ENCODE peak calls at places on chromosomes 11 and 22, in seven cellular contexts. Q, G, E, L, T, S and N are unnamed samples.

GRCh38 chr22:32175751-32176644 is 16.9 kb upstream of the C22orf42 start:
- DNase-seq in Q (no peak), G (no peak), E (no peak), L (no peak), T (no peak), S (no peak), N (no peak)

GRCh38 chr11:110077866-110078325 is 15.3 kb upstream of the ZC3H12C start:
- DNase-seq in Q (peak; percentile 78), G (peak; percentile 68), E (no peak), L (no peak), T (no peak), S (no peak), N (no peak)

GRCh38 chr22:20429254-20430100 is 8.1 kb downstream of the SCARF2 start:
- DNase-seq in Q (no peak), G (no peak), E (peak; percentile 84), L (no peak), T (no peak), S (peak; percentile 56), N (peak; percentile 71)

GRCh38 chr11:2651826-2652237 is 48.0 kb downstream of the KCNQ1OT1 start:
- DNase-seq in Q (no peak), G (no peak), E (no peak), L (no peak), T (no peak), S (peak; percentile 49), N (no peak)

GRCh38 chr22:29208879-29209623 is 3.4 kb downstream of the EMID1 start:
- DNase-seq in Q (no peak), G (no peak), E (peak; percentile 20), L (no peak), T (no peak), S (peak; percentile 32), N (no peak)

GRCh38 chr22:38853149-38853548 is 9.3 kb upstream of the NPTXR start:
- DNase-seq in Q (no peak), G (no peak), E (no peak), L (no peak), T (no peak), S (no peak), N (no peak)

GRCh38 chr11:5204787-5205186 is 4.3 kb upstream of the OR51V1 start:
- DNase-seq in Q (peak; percentile 90), G (peak; percentile 72), E (no peak), L (no peak), T (no peak), S (no peak), N (no peak)

GRCh38 chr11:80960331-80961095 is 1519.7 kb upstream of the TENM4 start:
- DNase-seq in Q (no peak), G (no peak), E (no peak), L (no peak), T (no peak), S (no peak), N (no peak)

GRCh38 chr11:538431-539051 is 1.2 kb downstream of the LRRC56 start:
- DNase-seq in Q (no peak), G (no peak), E (no peak), L (no peak), T (no peak), S (peak; percentile 11), N (no peak)

DNA sequence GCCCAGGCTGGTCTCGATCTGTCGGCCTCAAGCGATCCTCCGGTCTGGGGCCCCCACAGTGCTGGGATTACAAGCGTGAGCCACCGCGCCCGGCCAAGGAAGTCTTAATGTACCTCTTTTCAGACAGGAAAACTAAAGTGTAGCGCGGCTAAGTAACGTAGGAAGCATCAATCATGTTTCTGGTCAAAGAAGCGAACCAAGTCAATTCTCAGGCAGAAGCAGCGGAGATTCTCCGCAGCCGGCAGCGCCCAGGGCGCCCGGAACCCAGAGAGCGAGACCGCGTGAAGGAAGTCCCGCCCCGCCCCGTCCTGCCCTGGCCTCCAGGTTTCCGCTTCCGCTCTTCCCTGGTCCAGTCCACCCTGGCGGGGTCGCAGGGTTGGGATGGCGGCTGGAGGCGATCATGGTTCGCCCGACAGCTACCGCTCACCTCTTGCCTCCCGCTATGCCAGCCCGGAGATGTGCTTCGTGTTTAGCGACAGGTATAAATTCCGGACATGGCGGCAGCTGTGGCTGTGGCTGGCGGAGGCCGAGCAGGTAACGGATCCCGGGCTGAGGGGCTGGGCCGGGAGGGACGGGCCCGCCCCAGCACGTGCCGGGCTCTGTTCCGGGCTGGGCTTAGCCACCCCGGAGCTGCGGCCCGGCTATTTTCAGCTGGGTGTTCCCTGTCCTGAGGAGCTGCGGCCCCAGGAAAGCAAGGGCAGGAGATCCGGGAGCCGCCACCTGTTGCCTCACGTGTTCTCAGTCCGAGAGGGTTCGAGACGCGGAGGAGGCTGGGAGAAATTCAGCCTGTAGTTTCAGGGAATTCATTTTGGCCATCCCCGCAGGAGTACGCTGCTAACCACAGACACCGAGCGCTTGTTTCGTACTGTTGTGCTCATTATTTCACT is at the start of gene ADSL:
- DNase-seq in Q (peak; percentile 79), G (peak; percentile 85), E (peak; percentile 92), L (peak; percentile 81), T (peak; percentile 92), S (peak; percentile 91), N (peak; percentile 91)
- TF ChIP-seq CTCF in Q (peak; percentile 19), G (peak; percentile 34), E (no peak), L (no peak), T (no peak), S (peak; percentile 40), N (no peak)

GRCh38 chr22:22960307-22960706 is 72.7 kb downstream of the IGLL5 start:
- DNase-seq in Q (no peak), G (no peak), E (no peak), L (no peak), T (no peak), S (no peak), N (no peak)
- H3K4me3 ChIP-seq in Q (no peak overlapping the region), G (no peak overlapping the region), E (no peak overlapping the region), L (no peak overlapping the region), T (no peak overlapping the region), S (no peak overlapping the region), N (no peak overlapping the region)

GRCh38 chr11:48063424-48063978 is 83.1 kb downstream of the PTPRJ start:
- DNase-seq in Q (peak; percentile 99), G (peak; percentile 57), E (no peak), L (peak; percentile 59), T (peak; percentile 30), S (no peak), N (no peak)
- H3K4me1 ChIP-seq in Q (peaks cover 15% of the 10 kb centered on the region), G (peaks cover 22% of the 10 kb centered on the region), E (peaks cover 11% of the 10 kb centered on the region), L (peaks cover 84% of the 10 kb centered on the region), T (peaks cover 16% of the 10 kb centered on the region), S (peaks cover 32% of the 10 kb centered on the region), N (no peaks in the 10 kb centered on the region)

GRCh38 chr11:35241531-35241930 is 102.6 kb downstream of the CD44 start:
- DNase-seq in Q (no peak), G (no peak), E (no peak), L (no peak), T (no peak), S (no peak), N (no peak)

GRCh38 chr11:35243774-35244173 is 104.8 kb downstream of the CD44 start:
- DNase-seq in Q (no peak), G (no peak), E (no peak), L (no peak), T (no peak), S (no peak), N (no peak)

GRCh38 chr11:35239476-35240075 is 100.6 kb downstream of the CD44 start:
- DNase-seq in Q (no peak), G (no peak), E (no peak), L (no peak), T (no peak), S (no peak), N (no peak)

GRCh38 chr11:35242843-35243242 is 103.9 kb downstream of the CD44 start:
- DNase-seq in Q (no peak), G (no peak), E (no peak), L (no peak), T (no peak), S (no peak), N (no peak)

GRCh38 chr11:35242412-35242811 is 103.4 kb downstream of the CD44 start:
- DNase-seq in Q (peak; percentile 37), G (no peak), E (no peak), L (no peak), T (no peak), S (no peak), N (no peak)
- TF ChIP-seq CTCF in Q (no peak), G (no peak), E (no peak), L (no peak), T (no peak), S (no peak), N (no peak)